ENCODE peak calls at places on chromosomes 16 and 17, in six cellular contexts. L, Y, V, E, N and P are unnamed samples.

GRCh38 chr16:30948956-30949654 is at the start of gene ORAI3:
- DNase-seq in E (peak), L (peak), V (peak), N (no peak), Y (peak), P (peak)

GRCh38 chr17:81380682-81381518 is 14.4 kb upstream of the BAHCC1 start:
- DNase-seq in V (no peak), L (no peak), E (no peak), N (no peak), Y (no peak), P (peak)

GRCh38 chr16:57616871-57617270 is 11.6 kb upstream of the ADGRG1 start:
- DNase-seq in N (no peak), V (no peak), Y (no peak), L (no peak), E (no peak), P (peak)

GRCh38 chr17:49932131-49932723 is 36.8 kb upstream of the DLX4 start:
- DNase-seq in V (no peak), Y (no peak), L (no peak), E (no peak), N (no peak), P (no peak)

GRCh38 chr16:50306287-50306686 is 39.9 kb downstream of the ADCY7 start:
- DNase-seq in Y (no peak), N (no peak), V (no peak), E (no peak), L (no peak), P (no peak)

GRCh38 chr16:85078952-85079351 is 33.3 kb downstream of the CIBAR2 start:
- DNase-seq in E (no peak), V (no peak), Y (no peak), L (no peak), N (no peak), P (no peak)

GRCh38 chr17:27464431-27464830 is 8.2 kb downstream of the KSR1 start:
- DNase-seq in V (no peak), Y (no peak), N (no peak), E (no peak), L (no peak), P (no peak)

GRCh38 chr17:81440511-81441244 is 45.4 kb downstream of the BAHCC1 start:
- DNase-seq in Y (peak), E (peak), V (peak), L (no peak), N (peak), P (peak)

GRCh38 chr16:24139282-24139681 is 116.9 kb upstream of the CACNG3 start:
- DNase-seq in V (no peak), L (no peak), Y (peak), N (peak), E (no peak), P (peak)

GRCh38 chr17:39090400-39090799 is 61.0 kb downstream of the PLXDC1 start:
- DNase-seq in N (no peak), V (no peak), Y (no peak), L (no peak), E (no peak), P (no peak)

GRCh38 chr16:16867994-16868393 is 489.1 kb downstream of the NPIPA7 start:
- DNase-seq in N (no peak), V (peak), E (no peak), Y (peak), L (no peak), P (peak)

GRCh38 chr16:27564226-27564625 is 14.3 kb downstream of the KATNIP start:
- DNase-seq in E (no peak), V (no peak), Y (no peak), L (no peak), N (no peak), P (no peak)

GRCh38 chr16:80034469-80034826 is 433.9 kb upstream of the MAF start:
- DNase-seq in L (no peak), E (no peak), Y (no peak), N (no peak), V (no peak), P (no peak)

GRCh38 chr16:48580925-48581500 is 29.0 kb downstream of the N4BP1 start:
- DNase-seq in E (no peak), N (no peak), V (no peak), Y (no peak), L (no peak), P (no peak)

GRCh38 chr16:70304892-70305448 is 6.0 kb downstream of the DDX19B start:
- DNase-seq in V (no peak), E (no peak), L (no peak), Y (peak), N (no peak), P (no peak)

GRCh38 chr16:59688006-59688405 is 953.9 kb upstream of the GOT2 start:
- DNase-seq in L (no peak), V (no peak), E (no peak), Y (peak), N (peak), P (no peak)
- H2BK15ac ChIP-seq in L (no peak), V (no peak), E (no peak), Y (no peak), N (no peak), P (no peak)

DNA sequence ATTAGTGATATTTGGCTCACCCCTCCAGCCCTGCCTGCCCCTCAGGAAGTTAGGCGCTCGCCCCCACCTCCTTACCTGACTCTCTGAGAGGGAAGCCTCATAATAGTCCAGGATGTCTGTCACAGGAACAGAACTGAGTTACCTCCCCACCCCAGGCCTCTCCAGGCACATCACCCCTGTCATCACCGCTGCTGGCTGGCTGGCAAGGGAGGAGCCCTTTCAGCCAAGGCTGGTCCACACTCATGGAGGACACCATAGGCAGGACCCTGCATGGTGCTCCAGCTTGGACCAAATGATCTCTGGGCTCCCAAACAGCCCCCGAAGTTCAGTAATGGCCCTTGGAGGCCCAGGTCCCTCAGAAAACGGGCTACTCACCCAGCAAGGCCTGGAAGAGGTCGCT is 1.5 kb downstream of the DLG4 start:
- DNase-seq in E (no peak), Y (no peak), L (no peak), N (no peak), V (no peak), P (no peak)
- H3K4me2 ChIP-seq in E (peak), Y (no peak), L (peak), N (peak), V (peak), P (peak)

GRCh38 chr17:46818319-46818928 is at the start of gene WNT3:
- DNase-seq in N (no peak), E (no peak), L (no peak), V (no peak), Y (peak), P (peak)
- H2BK5ac ChIP-seq in N (peak), E (no peak), L (no peak), V (no peak), Y (peak), P (no peak)

DNA sequence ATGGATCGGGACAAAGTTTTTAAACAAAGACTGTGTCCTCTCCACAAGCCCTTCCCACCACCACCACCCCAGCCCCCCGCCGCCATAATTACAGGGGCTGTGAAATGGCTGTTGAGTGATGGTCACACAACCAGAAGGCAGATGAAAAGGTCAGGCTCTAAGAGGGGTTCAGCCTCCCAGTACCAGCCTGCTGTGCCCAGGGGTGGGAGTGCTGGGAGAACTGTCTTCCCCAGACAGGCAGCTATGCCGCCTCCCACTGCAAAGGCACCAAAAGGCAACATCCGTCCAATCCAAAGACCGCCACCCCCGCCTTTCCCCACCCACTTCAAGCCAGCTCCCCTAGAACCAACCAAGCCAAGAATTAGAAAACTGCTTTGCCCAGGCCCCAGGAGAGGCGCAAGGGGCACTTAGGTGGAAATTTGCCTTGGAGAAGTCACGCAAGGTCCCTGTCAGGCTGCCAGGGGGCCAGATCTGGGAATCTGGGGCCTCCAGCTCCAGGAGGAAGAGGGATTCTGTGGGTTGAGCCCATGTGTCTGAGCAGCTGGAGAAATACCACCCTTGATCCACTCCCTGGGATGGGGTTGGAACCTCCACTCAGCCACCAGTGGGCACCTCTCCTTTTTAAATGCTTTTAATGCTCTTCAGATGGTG is 14.4 kb downstream of the CARHSP1 start:
- DNase-seq in Y (no peak), E (no peak), V (no peak), L (no peak), N (no peak), P (no peak)
- H2BK15ac ChIP-seq in Y (no peak), E (no peak), V (no peak), L (no peak), N (no peak), P (no peak)